ENCODE peak calls at places on chromosomes 16 and 17, in five cellular contexts. X is K562, P is HepG2, U is H1, Y is GM12891. S is an unnamed sample.

GRCh38 chr17:41787021-41787418 is 509 bp upstream of the JUP start:
- DNase-seq in X (no peak), P (no peak), U (no peak), Y (no peak), S (no peak)

GRCh38 chr17:73028311-73028755 is 64.2 kb downstream of the SLC39A11 start:
- DNase-seq in X (no peak), P (no peak), U (no peak), Y (no peak), S (no peak)

GRCh38 chr17:34168989-34169388 is 86.1 kb upstream of the CCL2 start:
- DNase-seq in X (no peak), P (no peak), U (no peak), Y (no peak), S (no peak)

GRCh38 chr16:14423344-14423743 is 206.7 kb downstream of the PARN start:
- DNase-seq in X (no peak), P (no peak), U (no peak), Y (no peak), S (no peak)

GRCh38 chr17:77466140-77466539 is 325.4 kb downstream of the SEC14L1 start:
- DNase-seq in X (no peak), P (no peak), U (peak), Y (no peak), S (no peak)

GRCh38 chr17:44348234-44348987 is 3.3 kb downstream of the GRN start:
- DNase-seq in X (no peak), P (no peak), U (no peak), Y (peak), S (peak)

GRCh38 chr17:54277868-54278267 is 455.1 kb downstream of the KIF2B start:
- DNase-seq in X (no peak), P (no peak), U (no peak), Y (no peak), S (no peak)

GRCh38 chr17:17737938-17738894 is 57.0 kb downstream of the RAI1 start:
- DNase-seq in X (no peak), P (no peak), U (peak), Y (no peak), S (no peak)

GRCh38 chr17:60305141-60305540 is 86.8 kb downstream of the USP32 start:
- DNase-seq in X (no peak), P (peak), U (no peak), Y (no peak), S (no peak)

GRCh38 chr17:48215583-48216139 is 108.1 kb downstream of the SNX11 start:
- DNase-seq in X (peak), P (peak), U (peak), Y (no peak), S (no peak)

GRCh38 chr16:67740391-67740790 is 21.3 kb upstream of the GFOD2 start:
- DNase-seq in X (no peak), P (no peak), U (no peak), Y (no peak), S (no peak)

GRCh38 chr16:4404967-4405696 is 11.3 kb downstream of the CORO7 start:
- DNase-seq in X (no peak), P (no peak), U (no peak), Y (peak), S (no peak)

GRCh38 chr17:1907216-1907631 is 77.4 kb downstream of the RPA1 start:
- DNase-seq in X (no peak), P (no peak), U (no peak), Y (no peak), S (no peak)

GRCh38 chr17:81221371-81221841 is 1.4 kb downstream of the CEP131 start:
- DNase-seq in X (no peak), P (no peak), U (peak), Y (no peak), S (no peak)

GRCh38 chr16:88719267-88719932 is 13.1 kb downstream of the CTU2 start:
- DNase-seq in X (no peak), P (no peak), U (no peak), Y (no peak), S (no peak)

GRCh38 chr16:2232094-2232990 is 3.9 kb upstream of the DNASE1L2 start:
- DNase-seq in X (no peak), P (no peak), U (no peak), Y (no peak), S (no peak)

GRCh38 chr16:680967-681745 is 946 bp downstream of the STUB1 start:
- DNase-seq in X (no peak), P (peak), U (peak), Y (no peak), S (no peak)
- TF ChIP-seq POLR2A in X (peak), P (no peak), U (no peak), Y (no peak), S (no peak)

DNA sequence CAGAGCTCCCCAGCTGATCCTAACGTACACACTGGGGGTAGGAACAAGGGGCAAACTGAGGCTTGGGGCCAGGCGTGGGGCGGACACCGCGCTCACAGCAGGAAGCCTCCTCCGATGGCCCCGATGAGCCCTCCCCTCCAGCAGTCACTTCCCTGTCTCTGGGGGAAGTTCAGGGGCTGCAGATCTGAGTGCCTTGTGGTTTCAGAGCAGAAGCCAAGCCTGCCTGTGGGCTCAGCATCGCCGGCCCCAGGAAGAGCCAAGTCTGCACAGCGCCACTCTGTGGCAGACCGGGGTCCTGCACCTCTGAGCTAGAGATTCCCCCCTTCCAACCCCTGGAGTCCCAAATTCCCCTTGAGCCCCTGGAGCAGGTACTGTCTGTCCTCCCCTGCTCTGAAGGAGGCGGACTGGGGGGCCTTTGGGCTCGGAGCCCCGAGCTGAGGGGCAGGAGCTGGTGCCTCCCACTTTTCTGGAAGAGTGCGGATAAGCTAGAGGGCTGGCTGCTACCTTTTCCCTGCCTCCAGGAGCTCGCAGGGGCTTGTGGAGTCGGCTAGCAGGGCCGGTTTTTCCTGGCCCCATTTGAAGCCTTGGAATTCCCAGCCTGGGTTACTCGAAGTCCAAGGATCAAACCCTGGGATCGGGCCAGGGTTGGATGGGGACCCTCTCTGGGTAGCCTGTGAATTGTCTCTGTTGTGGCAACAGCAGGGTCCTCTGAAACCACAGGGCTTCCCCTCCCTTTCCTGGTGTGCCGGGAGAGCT is 2.9 kb downstream of the GSE1 start:
- DNase-seq in X (peak), P (peak), U (peak), Y (peak), S (peak)
- TF ChIP-seq POLR2AphosphoS5 in X (peak), P (no peak), U (no peak), Y (peak), S (no peak)

GRCh38 chr16:24253192-24253591 is 2.9 kb upstream of the CACNG3 start:
- DNase-seq in X (peak), P (peak), U (peak), Y (peak), S (peak)

GRCh38 chr16:24257965-24258364 is 1.8 kb downstream of the CACNG3 start:
- DNase-seq in X (no peak), P (no peak), U (no peak), Y (no peak), S (no peak)

DNA sequence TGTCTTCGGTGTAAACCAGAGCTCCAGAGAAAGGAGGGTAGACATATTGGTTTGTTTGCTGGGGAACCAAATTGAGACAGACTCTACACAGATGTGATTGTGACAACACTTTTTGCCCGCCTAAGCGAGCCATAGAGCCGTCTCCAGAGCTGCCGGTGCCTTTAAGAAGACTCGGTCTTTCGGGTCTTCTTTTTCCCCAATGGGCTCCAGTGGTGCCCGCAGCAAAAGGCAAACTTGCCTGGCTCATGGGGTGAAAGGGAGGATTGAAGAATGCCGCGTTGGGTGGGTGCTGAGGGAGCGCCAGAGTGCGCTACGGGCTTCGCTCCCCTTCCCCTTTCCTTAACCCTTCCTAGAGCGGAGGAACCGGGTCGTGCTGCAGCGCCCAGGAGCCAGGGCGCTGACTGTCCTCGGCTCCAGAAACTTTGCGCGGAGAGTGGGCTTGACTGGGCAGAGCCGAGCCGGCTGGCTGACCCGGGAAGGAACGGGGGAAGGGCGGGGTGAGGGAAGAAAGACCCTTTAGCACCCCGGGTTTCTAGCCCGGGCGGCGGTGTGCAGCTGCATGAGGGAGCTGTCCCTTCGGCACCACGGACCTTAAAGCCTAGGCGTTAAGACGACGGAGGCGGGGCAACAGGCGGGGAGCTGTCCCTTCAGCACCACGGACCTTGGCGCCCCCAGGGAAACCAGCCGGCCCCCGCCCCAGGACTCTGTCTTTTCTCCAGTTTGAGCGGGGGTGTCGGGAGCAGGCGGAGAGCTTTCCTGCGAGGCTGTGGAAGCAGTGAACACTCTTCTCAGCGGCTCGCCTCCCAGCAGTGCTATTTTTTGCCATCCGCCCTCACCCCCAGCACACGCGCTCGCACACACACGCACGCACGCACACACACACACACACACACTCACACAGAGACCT is at the start of gene CACNG3:
- DNase-seq in X (peak), P (peak), U (peak), Y (peak), S (peak)
- TF ChIP-seq TAF1 in X (no peak), P (no peak), U (no peak), Y (no peak), S (no peak)

GRCh38 chr16:70438325-70438982 is 446 bp downstream of the ST3GAL2 start:
- DNase-seq in X (peak), P (no peak), U (no peak), Y (no peak), S (no peak)

GRCh38 chr16:70434489-70435260 is 4.2 kb downstream of the ST3GAL2 start:
- DNase-seq in X (no peak), P (no peak), U (no peak), Y (no peak), S (no peak)

GRCh38 chr16:70438983-70439862 is at the start of gene ST3GAL2:
- DNase-seq in X (peak), P (peak), U (peak), Y (peak), S (peak)

GRCh38 chr16:70437582-70438324 is 1.1 kb downstream of the ST3GAL2 start:
- DNase-seq in X (no peak), P (no peak), U (peak), Y (no peak), S (no peak)

GRCh38 chr16:70437017-70437581 is 1.8 kb downstream of the ST3GAL2 start:
- DNase-seq in X (peak), P (peak), U (peak), Y (no peak), S (no peak)
- TF ChIP-seq POLR2A in X (peak), P (no peak), U (no peak), Y (no peak), S (no peak)

DNA sequence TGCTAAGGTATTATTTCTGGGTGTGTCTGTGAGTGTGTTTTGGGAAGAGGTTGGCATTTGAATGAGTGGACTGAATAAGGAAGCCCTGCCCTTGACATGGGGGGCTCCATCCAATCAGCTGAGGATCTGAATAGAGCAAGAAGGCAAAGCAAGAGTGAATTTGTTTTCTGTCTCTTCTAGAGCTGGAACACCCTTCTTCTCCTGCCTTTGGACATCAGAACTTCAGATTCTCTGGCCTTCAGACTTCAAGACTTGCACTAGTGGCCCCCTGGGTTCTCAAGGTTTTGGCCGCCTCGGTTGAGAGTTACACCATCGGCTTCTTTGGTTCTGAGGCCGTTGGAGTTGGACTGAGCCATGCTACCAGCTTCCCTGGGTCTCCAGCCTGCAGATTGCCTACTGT is 448.6 kb downstream of the SHISA9 start:
- DNase-seq in X (no peak), P (no peak), U (no peak), Y (no peak), S (no peak)
- TF ChIP-seq POLR2AphosphoS5 in X (no peak), P (no peak), U (peak), Y (no peak), S (no peak)

GRCh38 chr17:20948984-20949777 is 93.6 kb downstream of the USP22 start:
- DNase-seq in X (no peak), P (no peak), U (no peak), Y (no peak), S (no peak)

GRCh38 chr17:20941872-20942271 is 100.9 kb downstream of the USP22 start:
- DNase-seq in X (no peak), P (no peak), U (no peak), Y (no peak), S (no peak)

GRCh38 chr17:20944014-20944905 is 98.6 kb downstream of the USP22 start:
- DNase-seq in X (no peak), P (peak), U (peak), Y (no peak), S (no peak)
- TF ChIP-seq TAF1 in X (no peak), P (no peak), U (no peak), Y (no peak), S (no peak)

GRCh38 chr17:64297467-64298088 is 34.5 kb upstream of the TEX2 start:
- DNase-seq in X (no peak), P (no peak), U (no peak), Y (no peak), S (no peak)
- TF ChIP-seq POLR2A in X (no peak), P (no peak), U (no peak), Y (no peak), S (no peak)

GRCh38 chr16:70678121-70678897 is 7.5 kb downstream of the MTSS2 start:
- DNase-seq in X (no peak), P (no peak), U (no peak), Y (no peak), S (no peak)
- TF ChIP-seq POLR2AphosphoS5 in X (no peak), P (no peak), U (no peak), Y (no peak), S (no peak)

GRCh38 chr17:40266882-40267281 is 20.8 kb upstream of the CDC6 start:
- DNase-seq in X (no peak), P (no peak), U (no peak), Y (no peak), S (no peak)
- TF ChIP-seq TAF1 in X (no peak), P (no peak), U (no peak), Y (no peak), S (no peak)

GRCh38 chr17:5002121-5002788 is 4.5 kb downstream of the KIF1C start:
- DNase-seq in X (no peak), P (no peak), U (no peak), Y (no peak), S (no peak)
- TF ChIP-seq POLR2A in X (no peak), P (no peak), U (no peak), Y (no peak), S (no peak)